ENCODE peak calls at places on chromosomes 2 and 18, in five cellular contexts. C is tibial artery, N is A549, J is K562, G is left ventricle myocardium inferior. K is an unnamed sample. For H3K9me3, the result is how much of the 10 kb centered on the place peaks cover.

GRCh38 chr18:21391074-21391673 is 149.1 kb downstream of the GREB1L start:
- DNase-seq in C (no peak), N (peak), J (no peak), G (no peak), K (no peak)

GRCh38 chr2:101818531-101819451 is 121.3 kb downstream of the MAP4K4 start:
- DNase-seq in C (no peak), N (no peak), J (no peak), G (no peak), K (no peak)

GRCh38 chr18:48166971-48167370 is 236.5 kb upstream of the SMAD2 start:
- DNase-seq in C (no peak), N (no peak), J (no peak), G (peak), K (no peak)

GRCh38 chr18:43571078-43571689 is 293.9 kb upstream of the SYT4 start:
- DNase-seq in C (no peak), N (peak), J (peak), G (no peak), K (no peak)

GRCh38 chr2:144834954-144835633 is 315.2 kb upstream of the ZEB2 start:
- DNase-seq in C (no peak), N (peak), J (peak), G (peak), K (no peak)

GRCh38 chr2:38409136-38409903 is 32.2 kb upstream of the ATL2 start:
- DNase-seq in C (peak), N (no peak), J (no peak), G (peak), K (peak)

GRCh38 chr2:135667045-135667444 is 74.6 kb upstream of the UBXN4 start:
- DNase-seq in C (no peak), N (no peak), J (no peak), G (no peak), K (no peak)

GRCh38 chr2:88600038-88600465 is 27.2 kb downstream of the EIF2AK3 start:
- DNase-seq in C (no peak), N (peak), J (peak), G (no peak), K (no peak)

GRCh38 chr2:9020267-9020666 is 16.8 kb upstream of the MBOAT2 start:
- DNase-seq in C (no peak), N (no peak), J (no peak), G (no peak), K (no peak)

GRCh38 chr2:4047961-4048891 is 344.9 kb downstream of the DCDC2C start:
- DNase-seq in C (no peak), N (no peak), J (no peak), G (no peak), K (no peak)

GRCh38 chr2:205566556-205567061 is 115.7 kb upstream of the NRP2 start:
- DNase-seq in C (no peak), N (no peak), J (no peak), G (no peak), K (no peak)

GRCh38 chr18:24270937-24271380 is 126.7 kb downstream of the OSBPL1A start:
- DNase-seq in C (no peak), N (peak), J (no peak), G (no peak), K (no peak)

GRCh38 chr2:2581331-2582159 is 250.5 kb upstream of the MYT1L start:
- DNase-seq in C (no peak), N (no peak), J (no peak), G (no peak), K (no peak)

GRCh38 chr2:10835052-10835970 is 22.7 kb upstream of the PDIA6 start:
- DNase-seq in C (no peak), N (peak), J (peak), G (peak), K (peak)

GRCh38 chr2:198045227-198045626 is 240.8 kb downstream of the PLCL1 start:
- DNase-seq in C (no peak), N (no peak), J (no peak), G (no peak), K (no peak)

GRCh38 chr2:86249843-86250402 is 50.7 kb downstream of the MRPL35 start:
- DNase-seq in C (no peak), N (peak), J (peak), G (no peak), K (no peak)

GRCh38 chr2:215354771-215355695 is 43.2 kb downstream of the ATIC start:
- DNase-seq in C (no peak), N (no peak), J (no peak), G (no peak), K (no peak)

GRCh38 chr2:235523021-235523420 is 29.2 kb downstream of the AGAP1 start:
- DNase-seq in C (no peak), N (no peak), J (no peak), G (no peak), K (peak)

GRCh38 chr2:157466764-157467163 is 22.9 kb upstream of the CYTIP start:
- DNase-seq in C (no peak), N (no peak), J (no peak), G (no peak), K (no peak)
- H3K27ac ChIP-seq in C (no peak), N (no peak), J (no peak), G (no peak), K (no peak)

GRCh38 chr2:14140009-14140408 is 492.5 kb upstream of the LRATD1 start:
- DNase-seq in C (no peak), N (no peak), J (no peak), G (no peak), K (no peak)

GRCh38 chr2:14148186-14148585 is 484.3 kb upstream of the LRATD1 start:
- DNase-seq in C (no peak), N (no peak), J (no peak), G (no peak), K (no peak)

GRCh38 chr2:14137643-14138042 is 494.9 kb upstream of the LRATD1 start:
- DNase-seq in C (no peak), N (peak), J (no peak), G (no peak), K (no peak)

DNA sequence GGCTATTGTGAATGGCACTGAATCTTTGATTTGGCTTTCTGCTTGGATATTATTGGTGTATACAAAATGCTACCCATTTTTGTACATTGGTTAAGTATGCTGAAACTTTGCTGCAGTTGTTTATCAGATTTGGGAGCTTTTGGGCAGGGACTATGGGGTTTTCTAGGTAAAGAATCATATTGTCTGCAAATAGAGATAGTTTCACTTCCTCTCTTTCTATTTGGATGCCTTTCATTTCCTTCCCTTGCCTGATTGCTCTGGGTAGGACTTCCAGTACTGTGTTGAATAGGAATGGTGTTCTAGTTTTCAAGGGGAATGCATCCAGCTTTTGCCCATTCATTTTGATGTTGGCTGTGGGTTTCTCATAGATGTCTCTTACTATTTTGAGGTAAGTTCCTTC is 489.1 kb upstream of the LRATD1 start:
- DNase-seq in C (no peak), N (no peak), J (no peak), G (no peak), K (no peak)
- H3K9me3 ChIP-seq in C (under half), N (under half), J (under half), G (under half), K (under half)

DNA sequence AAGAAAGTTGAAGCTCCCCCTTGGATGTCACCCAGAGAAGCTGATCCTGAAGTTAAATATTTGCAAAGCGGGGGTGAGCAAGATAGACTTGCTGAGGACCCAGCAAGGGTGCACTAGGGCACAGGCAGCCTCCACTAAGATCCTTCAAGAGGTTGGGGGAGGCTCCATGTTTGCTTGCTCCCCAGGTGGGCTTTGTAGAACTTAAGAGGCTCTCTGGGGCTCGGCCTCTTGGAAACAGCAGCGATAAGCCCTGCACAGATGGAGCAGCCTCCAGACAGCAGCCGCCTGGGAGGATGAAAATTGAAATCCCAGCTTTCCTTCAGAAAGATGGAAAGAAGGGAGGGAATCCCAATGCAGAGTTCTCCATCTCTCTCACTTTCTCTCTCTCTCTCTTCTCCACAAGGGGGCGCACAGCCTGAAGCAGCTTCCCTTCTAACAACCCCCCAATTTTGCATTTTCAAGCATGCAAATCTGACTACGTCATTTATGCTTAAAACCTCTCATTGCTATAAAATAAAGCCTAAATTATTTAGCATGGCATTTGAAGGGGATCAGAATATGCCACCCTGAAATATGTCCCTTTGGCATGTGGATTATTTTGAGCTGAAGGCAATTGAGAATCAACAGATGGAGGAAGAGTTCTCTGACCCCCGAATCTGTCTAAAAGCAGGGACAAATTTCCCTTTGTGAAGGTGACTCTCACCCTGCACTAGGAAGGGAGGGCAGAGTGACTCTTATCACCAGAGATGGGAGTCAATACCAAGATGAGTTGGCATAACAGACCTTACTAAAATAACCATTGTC is 185.7 kb upstream of the KLHL29 start:
- DNase-seq in C (no peak), N (peak), J (peak), G (no peak), K (no peak)
- TF ChIP-seq CTCF in C (no peak), N (peak), J (peak), G (peak), K (peak)

GRCh38 chr2:238499731-238500570 is 73.2 kb downstream of the ASB1 start:
- DNase-seq in C (no peak), N (no peak), J (no peak), G (no peak), K (peak)
- H3K27ac ChIP-seq in C (no peak), N (no peak), J (no peak), G (no peak), K (no peak)

DNA sequence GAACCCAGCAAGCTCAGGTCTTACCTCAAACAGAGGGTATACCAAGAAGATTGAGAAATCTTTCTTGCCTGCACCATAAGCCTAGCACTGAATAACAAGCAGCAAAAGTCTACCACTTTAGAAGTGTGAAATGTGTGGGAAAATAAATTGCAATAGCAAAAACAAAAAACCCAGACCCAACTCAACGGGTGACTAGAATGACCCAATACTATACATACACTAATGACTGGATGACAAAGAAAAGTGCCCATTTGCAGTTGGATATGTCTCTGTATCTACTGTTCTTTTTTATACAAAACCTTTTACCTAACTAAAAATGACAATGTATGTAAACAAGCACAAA is 950.6 kb downstream of the TRIB2 start:
- DNase-seq in C (no peak), N (no peak), J (no peak), G (no peak), K (no peak)
- H3K9me3 ChIP-seq in C (under half), N (under half), J (under half), G (under half), K (under half)

GRCh38 chr18:80035997-80036396 is 1.8 kb downstream of the RBFA start:
- DNase-seq in C (no peak), N (no peak), J (no peak), G (no peak), K (no peak)

GRCh38 chr18:80037300-80037699 is 3.1 kb downstream of the RBFA start:
- DNase-seq in C (no peak), N (no peak), J (no peak), G (no peak), K (no peak)

GRCh38 chr18:80033181-80034067 is 810 bp upstream of the RBFA start:
- DNase-seq in C (peak), N (peak), J (peak), G (no peak), K (peak)

GRCh38 chr18:80034852-80035406 is 695 bp downstream of the RBFA start:
- DNase-seq in C (no peak), N (no peak), J (no peak), G (no peak), K (no peak)

DNA sequence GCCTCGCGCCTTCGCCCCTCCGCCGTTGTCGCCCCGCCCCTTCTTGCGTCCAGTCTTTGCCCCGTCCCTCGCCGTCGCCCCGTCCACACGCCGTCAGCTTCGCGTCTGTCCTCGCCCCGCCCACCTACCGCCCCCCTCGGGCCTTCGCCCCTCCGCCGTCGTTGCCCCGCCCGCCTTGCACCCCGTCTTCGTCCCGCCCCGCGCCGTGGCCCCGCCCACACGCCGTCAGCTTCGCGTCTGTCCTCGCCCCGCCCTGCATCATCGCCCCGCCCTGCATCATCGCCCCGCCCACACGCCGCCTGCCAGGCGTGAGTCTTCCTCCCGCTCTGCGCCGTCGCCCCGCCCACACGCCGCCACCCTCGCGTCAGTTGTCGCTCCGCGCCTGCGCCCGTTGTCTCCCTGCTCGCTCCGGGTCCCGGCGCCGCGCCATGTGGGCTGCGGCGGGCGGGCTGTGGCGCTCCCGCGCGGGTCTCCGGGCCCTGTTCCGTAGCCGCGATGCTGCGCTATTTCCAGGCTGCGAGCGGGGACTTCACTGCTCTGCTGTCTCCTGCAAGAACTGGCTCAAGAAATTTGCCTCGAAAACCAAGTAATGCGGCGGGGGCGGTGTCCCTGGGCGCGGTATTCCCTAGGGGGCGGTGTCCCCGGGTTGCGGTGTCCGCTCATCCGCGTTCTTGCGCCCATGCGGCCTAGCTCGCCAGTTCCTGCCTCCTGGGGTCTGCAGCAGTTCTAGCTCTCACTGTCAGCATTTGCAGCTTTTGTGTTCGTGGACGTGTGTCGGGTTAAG is at the start of gene RBFA:
- DNase-seq in C (peak), N (peak), J (peak), G (peak), K (peak)
- TF ChIP-seq CTCF in C (peak), N (peak), J (peak), G (peak), K (peak)

GRCh38 chr2:163600801-163601200 is 135.0 kb downstream of the FIGN start:
- DNase-seq in C (no peak), N (no peak), J (no peak), G (no peak), K (no peak)

GRCh38 chr2:163606878-163607277 is 128.9 kb downstream of the FIGN start:
- DNase-seq in C (no peak), N (no peak), J (no peak), G (no peak), K (no peak)

GRCh38 chr2:163601377-163601776 is 134.4 kb downstream of the FIGN start:
- DNase-seq in C (no peak), N (no peak), J (no peak), G (no peak), K (no peak)

GRCh38 chr2:163604941-163605555 is 130.8 kb downstream of the FIGN start:
- DNase-seq in C (no peak), N (no peak), J (no peak), G (no peak), K (no peak)

GRCh38 chr2:163602196-163602595 is 133.6 kb downstream of the FIGN start:
- DNase-seq in C (no peak), N (no peak), J (no peak), G (no peak), K (no peak)
- H3K27ac ChIP-seq in C (no peak), N (no peak), J (no peak), G (peak), K (no peak)

GRCh38 chr2:226726546-226726945 is 73.1 kb downstream of the IRS1 start:
- DNase-seq in C (no peak), N (no peak), J (no peak), G (no peak), K (no peak)
- H3K9me3 ChIP-seq in C (under half), N (under half), J (under half), G (under half), K (under half)